ENCODE peak calls at places on chromosome 6, in eight cellular contexts. One of them, this sample, is unnamed.

GRCh38 chr6:33392168-33392947 is 735 bp downstream of the KIFC1 start:
- DNase-seq in sigmoid colon: no peak
- DNase-seq in H1: no peak
- DNase-seq in GM12891: peak; percentile 34
- DNase-seq in K562: no peak
- DNase-seq in upper lobe of left lung: no peak
- DNase-seq in stomach: no peak
- DNase-seq in SK-N-SH: no peak
- DNase-seq in this sample: no peak

GRCh38 chr6:126170875-126171489 is 168.9 kb upstream of the CENPW start:
- DNase-seq in sigmoid colon: no peak
- DNase-seq in SK-N-SH: peak; percentile 6
- DNase-seq in GM12891: no peak
- DNase-seq in K562: no peak
- DNase-seq in H1: no peak
- DNase-seq in upper lobe of left lung: no peak
- DNase-seq in stomach: no peak
- DNase-seq in this sample: no peak

GRCh38 chr6:22236626-22237414 is 60.0 kb downstream of the PRL start:
- DNase-seq in SK-N-SH: no peak
- DNase-seq in upper lobe of left lung: no peak
- DNase-seq in stomach: no peak
- DNase-seq in K562: no peak
- DNase-seq in GM12891: no peak
- DNase-seq in sigmoid colon: no peak
- DNase-seq in H1: no peak
- DNase-seq in this sample: no peak

GRCh38 chr6:170459451-170459850 is 93.7 kb downstream of the PSMB1 start:
- DNase-seq in K562: no peak
- DNase-seq in H1: no peak
- DNase-seq in GM12891: peak; percentile 54
- DNase-seq in SK-N-SH: no peak
- DNase-seq in stomach: peak; percentile 43
- DNase-seq in upper lobe of left lung: no peak
- DNase-seq in sigmoid colon: no peak
- DNase-seq in this sample: no peak

GRCh38 chr6:75207211-75207984 is 1.5 kb upstream of the COL12A1 start:
- DNase-seq in upper lobe of left lung: peak; percentile 62
- DNase-seq in stomach: no peak
- DNase-seq in SK-N-SH: peak; percentile 15
- DNase-seq in GM12891: no peak
- DNase-seq in K562: no peak
- DNase-seq in sigmoid colon: peak; percentile 69
- DNase-seq in H1: no peak
- DNase-seq in this sample: no peak

GRCh38 chr6:170292778-170293164 is 1.9 kb upstream of the DLL1 start:
- DNase-seq in H1: no peak
- DNase-seq in stomach: no peak
- DNase-seq in sigmoid colon: peak; percentile 57
- DNase-seq in upper lobe of left lung: no peak
- DNase-seq in SK-N-SH: peak; percentile 52
- DNase-seq in K562: peak; percentile 68
- DNase-seq in GM12891: no peak
- DNase-seq in this sample: no peak

GRCh38 chr6:20447581-20448132 is 46.0 kb downstream of the E2F3 start:
- DNase-seq in K562: no peak
- DNase-seq in H1: no peak
- DNase-seq in GM12891: no peak
- DNase-seq in stomach: no peak
- DNase-seq in upper lobe of left lung: no peak
- DNase-seq in sigmoid colon: no peak
- DNase-seq in SK-N-SH: no peak
- DNase-seq in this sample: no peak

GRCh38 chr6:121522265-121522664 is 86.8 kb downstream of the GJA1 start:
- DNase-seq in upper lobe of left lung: no peak
- DNase-seq in GM12891: no peak
- DNase-seq in SK-N-SH: no peak
- DNase-seq in sigmoid colon: no peak
- DNase-seq in H1: no peak
- DNase-seq in K562: no peak
- DNase-seq in stomach: no peak
- DNase-seq in this sample: no peak

GRCh38 chr6:37103169-37104039 is 66.5 kb upstream of the PIM1 start:
- DNase-seq in H1: no peak
- DNase-seq in upper lobe of left lung: peak; percentile 47
- DNase-seq in SK-N-SH: peak; percentile 63
- DNase-seq in stomach: peak; percentile 95
- DNase-seq in GM12891: no peak
- DNase-seq in sigmoid colon: peak; percentile 79
- DNase-seq in K562: peak; percentile 97
- DNase-seq in this sample: no peak

GRCh38 chr6:158461954-158462353 is 97.9 kb upstream of the TMEM181 start:
- DNase-seq in K562: no peak
- DNase-seq in GM12891: no peak
- DNase-seq in sigmoid colon: no peak
- DNase-seq in upper lobe of left lung: no peak
- DNase-seq in SK-N-SH: no peak
- DNase-seq in H1: no peak
- DNase-seq in stomach: no peak
- DNase-seq in this sample: no peak

GRCh38 chr6:129235167-129236072 is 352.5 kb downstream of the LAMA2 start:
- DNase-seq in GM12891: no peak
- DNase-seq in SK-N-SH: no peak
- DNase-seq in stomach: no peak
- DNase-seq in H1: no peak
- DNase-seq in sigmoid colon: no peak
- DNase-seq in upper lobe of left lung: no peak
- DNase-seq in K562: no peak
- DNase-seq in this sample: no peak

GRCh38 chr6:17866876-17867444 is 120.5 kb downstream of the KIF13A start:
- DNase-seq in sigmoid colon: no peak
- DNase-seq in upper lobe of left lung: no peak
- DNase-seq in stomach: no peak
- DNase-seq in SK-N-SH: no peak
- DNase-seq in H1: no peak
- DNase-seq in GM12891: no peak
- DNase-seq in K562: no peak
- DNase-seq in this sample: no peak

GRCh38 chr6:32940656-32941411 is at the start of gene HLA-DMB:
- DNase-seq in H1: no peak
- DNase-seq in SK-N-SH: peak; percentile 53
- DNase-seq in GM12891: peak; percentile 42
- DNase-seq in upper lobe of left lung: peak; percentile 45
- DNase-seq in sigmoid colon: no peak
- DNase-seq in stomach: peak; percentile 67
- DNase-seq in K562: no peak
- DNase-seq in this sample: peak; percentile 53

GRCh38 chr6:37706749-37707148 is 9.1 kb upstream of the MDGA1 start:
- DNase-seq in stomach: no peak
- DNase-seq in H1: no peak
- DNase-seq in sigmoid colon: no peak
- DNase-seq in SK-N-SH: no peak
- DNase-seq in upper lobe of left lung: no peak
- DNase-seq in K562: no peak
- DNase-seq in GM12891: no peak
- DNase-seq in this sample: no peak

GRCh38 chr6:42449917-42450313 is 1.8 kb downstream of the TRERF1 start:
- DNase-seq in stomach: no peak
- DNase-seq in GM12891: no peak
- DNase-seq in upper lobe of left lung: no peak
- DNase-seq in H1: no peak
- DNase-seq in sigmoid colon: no peak
- DNase-seq in SK-N-SH: no peak
- DNase-seq in K562: no peak
- DNase-seq in this sample: no peak
- TF ChIP-seq POLR2AphosphoS5 in stomach: no peak
- TF ChIP-seq POLR2AphosphoS5 in GM12891: no peak
- TF ChIP-seq POLR2AphosphoS5 in upper lobe of left lung: no peak
- TF ChIP-seq POLR2AphosphoS5 in H1: no peak
- TF ChIP-seq POLR2AphosphoS5 in sigmoid colon: no peak
- TF ChIP-seq POLR2AphosphoS5 in SK-N-SH: no peak
- TF ChIP-seq POLR2AphosphoS5 in K562: no peak
- TF ChIP-seq POLR2AphosphoS5 in this sample: no peak

GRCh38 chr6:35601331-35602132 is 87.2 kb downstream of the FKBP5 start:
- DNase-seq in upper lobe of left lung: no peak
- DNase-seq in sigmoid colon: peak; percentile 92
- DNase-seq in GM12891: peak; percentile 15
- DNase-seq in K562: no peak
- DNase-seq in H1: peak; percentile 9
- DNase-seq in SK-N-SH: peak; percentile 58
- DNase-seq in stomach: peak; percentile 55
- DNase-seq in this sample: peak; percentile 38

GRCh38 chr6:35600659-35601125 is 88.0 kb upstream of the TULP1 start:
- DNase-seq in GM12891: no peak
- DNase-seq in K562: no peak
- DNase-seq in stomach: no peak
- DNase-seq in H1: no peak
- DNase-seq in sigmoid colon: no peak
- DNase-seq in SK-N-SH: no peak
- DNase-seq in upper lobe of left lung: no peak
- DNase-seq in this sample: no peak

GRCh38 chr6:35602133-35602946 is 86.4 kb downstream of the FKBP5 start:
- DNase-seq in sigmoid colon: peak; percentile 81
- DNase-seq in SK-N-SH: peak; percentile 24
- DNase-seq in K562: no peak
- DNase-seq in stomach: no peak
- DNase-seq in GM12891: no peak
- DNase-seq in H1: no peak
- DNase-seq in upper lobe of left lung: no peak
- DNase-seq in this sample: peak; percentile 59

GRCh38 chr6:35605600-35605999 is 83.1 kb downstream of the FKBP5 start:
- DNase-seq in K562: no peak
- DNase-seq in sigmoid colon: no peak
- DNase-seq in GM12891: no peak
- DNase-seq in upper lobe of left lung: no peak
- DNase-seq in SK-N-SH: no peak
- DNase-seq in H1: no peak
- DNase-seq in stomach: no peak
- DNase-seq in this sample: no peak

GRCh38 chr6:35603326-35604202 is 85.2 kb downstream of the FKBP5 start:
- DNase-seq in GM12891: no peak
- DNase-seq in upper lobe of left lung: no peak
- DNase-seq in H1: no peak
- DNase-seq in K562: no peak
- DNase-seq in sigmoid colon: no peak
- DNase-seq in stomach: no peak
- DNase-seq in SK-N-SH: no peak
- DNase-seq in this sample: no peak
- TF ChIP-seq POLR2AphosphoS5 in GM12891: no peak
- TF ChIP-seq POLR2AphosphoS5 in upper lobe of left lung: no peak
- TF ChIP-seq POLR2AphosphoS5 in H1: no peak
- TF ChIP-seq POLR2AphosphoS5 in K562: no peak
- TF ChIP-seq POLR2AphosphoS5 in sigmoid colon: no peak
- TF ChIP-seq POLR2AphosphoS5 in stomach: no peak
- TF ChIP-seq POLR2AphosphoS5 in SK-N-SH: no peak
- TF ChIP-seq POLR2AphosphoS5 in this sample: no peak

GRCh38 chr6:28544211-28544610 is 18.5 kb downstream of the GPX5 start:
- DNase-seq in H1: no peak
- DNase-seq in sigmoid colon: no peak
- DNase-seq in K562: no peak
- DNase-seq in GM12891: no peak
- DNase-seq in upper lobe of left lung: no peak
- DNase-seq in stomach: no peak
- DNase-seq in SK-N-SH: no peak
- DNase-seq in this sample: no peak

GRCh38 chr6:28543671-28544131 is 18.0 kb downstream of the GPX5 start:
- DNase-seq in K562: no peak
- DNase-seq in upper lobe of left lung: peak; percentile 77
- DNase-seq in GM12891: peak; percentile 13
- DNase-seq in stomach: no peak
- DNase-seq in sigmoid colon: no peak
- DNase-seq in SK-N-SH: peak; percentile 12
- DNase-seq in H1: no peak
- DNase-seq in this sample: no peak

GRCh38 chr6:28545955-28546354 is 20.3 kb downstream of the GPX5 start:
- DNase-seq in H1: no peak
- DNase-seq in K562: peak; percentile 29
- DNase-seq in SK-N-SH: no peak
- DNase-seq in upper lobe of left lung: no peak
- DNase-seq in sigmoid colon: no peak
- DNase-seq in GM12891: no peak
- DNase-seq in stomach: no peak
- DNase-seq in this sample: no peak

GRCh38 chr6:28541996-28542395 is 16.3 kb downstream of the GPX5 start:
- DNase-seq in upper lobe of left lung: no peak
- DNase-seq in H1: no peak
- DNase-seq in K562: no peak
- DNase-seq in sigmoid colon: no peak
- DNase-seq in GM12891: no peak
- DNase-seq in stomach: no peak
- DNase-seq in SK-N-SH: no peak
- DNase-seq in this sample: no peak

DNA sequence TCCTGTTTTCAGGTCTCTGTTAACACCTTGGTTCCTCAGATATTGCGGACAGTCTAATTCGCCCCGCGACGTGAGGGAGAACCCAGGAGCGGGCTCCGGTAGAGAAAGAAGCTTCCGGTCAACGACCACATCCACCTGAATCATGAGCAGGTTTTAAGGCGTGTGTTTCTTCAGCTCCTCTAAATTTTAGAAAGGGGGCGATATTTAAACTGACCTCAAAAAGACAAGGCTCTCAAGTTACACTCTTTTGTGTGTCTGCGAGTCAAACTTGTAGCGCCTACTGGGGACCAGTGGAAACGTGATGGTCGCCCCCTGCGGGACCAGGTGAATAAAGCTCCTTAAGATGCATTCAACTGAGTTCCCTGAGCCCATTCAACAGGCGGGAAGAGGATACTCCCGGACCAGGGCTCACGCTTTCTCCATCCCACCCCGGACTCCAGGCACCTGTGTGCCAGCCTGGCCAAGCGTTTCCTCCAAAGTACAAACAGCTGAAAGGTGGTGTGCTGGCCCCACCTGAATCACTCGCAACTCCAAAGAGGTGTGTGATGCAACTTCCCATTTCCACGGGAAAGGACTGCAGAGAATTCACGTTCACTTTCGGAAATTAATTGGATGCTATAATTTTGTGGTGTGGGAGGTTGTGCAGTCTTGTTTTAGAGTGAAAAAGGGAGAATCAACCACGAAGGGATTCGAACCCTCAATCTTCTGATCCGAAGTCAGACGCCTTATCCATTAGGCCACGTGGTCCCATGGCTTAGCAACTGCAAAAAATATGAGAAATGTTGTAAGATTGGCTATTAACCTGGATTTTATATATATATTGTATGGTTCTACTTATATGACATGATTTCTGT is 17.0 kb downstream of the GPX5 start:
- DNase-seq in H1: peak; percentile 94
- DNase-seq in upper lobe of left lung: no peak
- DNase-seq in GM12891: peak; percentile 9
- DNase-seq in SK-N-SH: peak; percentile 72
- DNase-seq in K562: peak; percentile 92
- DNase-seq in stomach: no peak
- DNase-seq in sigmoid colon: no peak
- DNase-seq in this sample: peak; percentile 69
- TF ChIP-seq POLR2AphosphoS5 in H1: no peak
- TF ChIP-seq POLR2AphosphoS5 in upper lobe of left lung: no peak
- TF ChIP-seq POLR2AphosphoS5 in GM12891: no peak
- TF ChIP-seq POLR2AphosphoS5 in SK-N-SH: no peak
- TF ChIP-seq POLR2AphosphoS5 in K562: peak; percentile 38
- TF ChIP-seq POLR2AphosphoS5 in stomach: no peak
- TF ChIP-seq POLR2AphosphoS5 in sigmoid colon: no peak
- TF ChIP-seq POLR2AphosphoS5 in this sample: no peak

GRCh38 chr6:155324172-155324571 is 9.9 kb upstream of the TFB1M start:
- DNase-seq in SK-N-SH: no peak
- DNase-seq in upper lobe of left lung: no peak
- DNase-seq in stomach: no peak
- DNase-seq in GM12891: no peak
- DNase-seq in K562: no peak
- DNase-seq in sigmoid colon: no peak
- DNase-seq in H1: no peak
- DNase-seq in this sample: no peak
- TF ChIP-seq POLR2AphosphoS5 in SK-N-SH: no peak
- TF ChIP-seq POLR2AphosphoS5 in upper lobe of left lung: no peak
- TF ChIP-seq POLR2AphosphoS5 in stomach: no peak
- TF ChIP-seq POLR2AphosphoS5 in GM12891: no peak
- TF ChIP-seq POLR2AphosphoS5 in K562: no peak
- TF ChIP-seq POLR2AphosphoS5 in sigmoid colon: no peak
- TF ChIP-seq POLR2AphosphoS5 in H1: no peak
- TF ChIP-seq POLR2AphosphoS5 in this sample: no peak